ENCODE peak calls at places on chromosomes 12 and 14, in ten cellular contexts. X, B, K, A, F, M, C, J, S and V are unnamed samples.
A peak's percentile ranks its signal among the peaks of the same experiment; 100 is the strongest.

GRCh38 chr12:19620222-19620621 is 180.9 kb downstream of the AEBP2 start:
- DNase-seq in B (no peak), S (no peak), F (no peak), X (no peak), C (no peak), K (no peak), A (no peak), M (no peak), J (no peak), V (no peak)

GRCh38 chr14:92009604-92010003 is 30.3 kb downstream of the TRIP11 start:
- DNase-seq in C (no peak), J (no peak), K (no peak), F (no peak), X (no peak), B (no peak), M (no peak), S (no peak), A (no peak), V (no peak)

GRCh38 chr14:59583755-59584154 is 7.1 kb upstream of the CCDC175 start:
- DNase-seq in C (no peak), F (no peak), X (no peak), A (peak; percentile 89), S (no peak), B (no peak), M (no peak), K (no peak), J (no peak), V (no peak)

GRCh38 chr12:49961993-49962764 is 507 bp downstream of the AQP5 start:
- DNase-seq in S (no peak), A (no peak), M (no peak), J (no peak), K (no peak), B (no peak), X (no peak), C (no peak), F (no peak), V (no peak)

GRCh38 chr12:31499567-31499966 is 91.4 kb downstream of the DENND5B start:
- DNase-seq in K (no peak), A (no peak), S (no peak), F (no peak), X (no peak), J (no peak), B (no peak), M (no peak), C (no peak), V (no peak)

GRCh38 chr12:90058721-90059120 is 350.1 kb upstream of the ATP2B1 start:
- DNase-seq in A (peak; percentile 76), J (no peak), B (no peak), X (no peak), S (no peak), F (peak; percentile 75), M (no peak), C (no peak), K (peak; percentile 5), V (no peak)

GRCh38 chr14:68393178-68393763 is 399.6 kb downstream of the ZFP36L1 start:
- DNase-seq in A (no peak), C (no peak), X (no peak), J (no peak), B (no peak), S (no peak), M (no peak), K (no peak), F (no peak), V (no peak)

GRCh38 chr12:121598672-121599287 is 18.0 kb upstream of the KDM2B start:
- DNase-seq in S (no peak), M (no peak), C (no peak), K (no peak), X (no peak), A (no peak), J (no peak), B (no peak), F (no peak), V (no peak)

GRCh38 chr14:55114720-55115119 is 14.3 kb upstream of the LGALS3 start:
- DNase-seq in K (no peak), S (no peak), J (no peak), M (no peak), C (no peak), A (no peak), B (no peak), X (no peak), F (no peak), V (no peak)

GRCh38 chr14:89040438-89041244 is 216.2 kb downstream of the TTC8 start:
- DNase-seq in X (peak; percentile 59), K (peak; percentile 92), B (peak; percentile 71), J (peak; percentile 82), M (peak; percentile 85), A (peak; percentile 78), S (peak; percentile 63), F (peak; percentile 68), C (peak; percentile 86), V (peak; percentile 92)

GRCh38 chr12:114669501-114670256 is 14.3 kb downstream of the TBX3 start:
- DNase-seq in M (no peak), F (no peak), S (no peak), X (no peak), B (no peak), K (peak; percentile 89), C (no peak), J (no peak), A (no peak), V (peak; percentile 76)

GRCh38 chr14:91228112-91229004 is 16.1 kb downstream of the GPR68 start:
- DNase-seq in S (no peak), J (peak; percentile 53), M (no peak), K (no peak), B (peak; percentile 66), F (no peak), A (no peak), C (no peak), X (peak; percentile 77), V (no peak)

GRCh38 chr12:78229491-78230209 is 399.0 kb downstream of the NAV3 start:
- DNase-seq in F (no peak), S (no peak), B (no peak), M (no peak), X (no peak), J (peak; percentile 45), C (no peak), K (peak; percentile 51), A (peak; percentile 61), V (no peak)

GRCh38 chr14:96625436-96625945 is 123.3 kb downstream of the PAPOLA start:
- DNase-seq in M (no peak), B (no peak), K (no peak), F (no peak), C (no peak), J (no peak), A (no peak), S (no peak), X (no peak), V (peak; percentile 47)

GRCh38 chr12:639566-639965 is 23.7 kb downstream of the NINJ2 start:
- DNase-seq in M (no peak), K (no peak), F (no peak), B (no peak), C (no peak), S (no peak), X (no peak), J (no peak), A (no peak), V (no peak)

GRCh38 chr12:106042091-106042490 is 96.7 kb downstream of the NUAK1 start:
- DNase-seq in F (no peak), A (no peak), S (no peak), X (no peak), C (no peak), J (no peak), B (no peak), K (no peak), M (no peak), V (no peak)

GRCh38 chr12:52568111-52568510 is 5.5 kb downstream of the KRT74 start:
- DNase-seq in K (no peak), M (peak; percentile 29), B (no peak), A (no peak), S (no peak), C (peak; percentile 18), X (no peak), J (no peak), F (no peak), V (no peak)

GRCh38 chr14:68682166-68683103 is 110.4 kb downstream of the ZFP36L1 start:
- DNase-seq in S (peak; percentile 73), X (no peak), K (peak; percentile 71), C (no peak), J (peak; percentile 74), M (no peak), B (no peak), F (peak; percentile 81), A (peak; percentile 61), V (no peak)

GRCh38 chr12:123384318-123384993 is 524 bp downstream of the KMT5A start:
- DNase-seq in X (no peak), C (no peak), J (peak; percentile 58), B (no peak), M (no peak), A (no peak), K (peak; percentile 38), S (peak; percentile 21), F (no peak), V (no peak)

GRCh38 chr14:90676859-90677258 is 139.4 kb downstream of the TTC7B start:
- DNase-seq in M (no peak), B (no peak), C (no peak), F (no peak), J (no peak), X (no peak), A (peak; percentile 23), K (peak; percentile 54), S (no peak), V (no peak)

GRCh38 chr12:131090254-131091210 is 136.8 kb downstream of the ADGRD1 start:
- DNase-seq in C (no peak), S (no peak), K (no peak), F (no peak), M (no peak), X (no peak), B (no peak), A (no peak), J (no peak), V (no peak)

GRCh38 chr12:94207467-94208432 is 59.4 kb downstream of the PLXNC1 start:
- DNase-seq in M (no peak), A (peak; percentile 10), K (no peak), J (no peak), C (no peak), S (peak; percentile 69), X (peak; percentile 8), B (peak; percentile 17), F (no peak), V (no peak)

GRCh38 chr14:21894003-21894897 is 220.6 kb upstream of the OR4E1 start:
- DNase-seq in M (no peak), F (no peak), J (peak; percentile 33), X (peak; percentile 27), K (peak; percentile 12), C (no peak), S (peak; percentile 42), A (no peak), B (peak; percentile 26), V (no peak)

GRCh38 chr12:3222306-3222705 is 145.1 kb downstream of the TSPAN9 start:
- DNase-seq in J (no peak), A (no peak), F (no peak), B (no peak), X (no peak), C (no peak), S (no peak), K (no peak), M (no peak), V (no peak)

GRCh38 chr14:50830932-50831703 is at the start of gene NIN:
- DNase-seq in B (peak; percentile 59), F (no peak), X (peak; percentile 58), K (peak; percentile 92), M (peak; percentile 59), S (peak; percentile 51), J (peak; percentile 82), A (peak; percentile 76), C (peak; percentile 83), V (peak; percentile 81)

GRCh38 chr12:116172224-116172849 is 105.2 kb downstream of the MED13L start:
- DNase-seq in B (no peak), J (no peak), X (no peak), C (no peak), M (no peak), S (no peak), F (no peak), A (no peak), K (no peak), V (no peak)

GRCh38 chr14:97538749-97539388 is 741.7 kb downstream of the VRK1 start:
- DNase-seq in C (no peak), A (no peak), X (no peak), M (peak; percentile 10), S (no peak), B (no peak), J (no peak), F (no peak), K (no peak), V (no peak)

GRCh38 chr12:19482551-19483109 is 43.3 kb downstream of the AEBP2 start:
- DNase-seq in F (no peak), B (peak; percentile 25), S (no peak), J (no peak), K (peak; percentile 25), X (peak; percentile 8), A (no peak), M (no peak), C (no peak), V (no peak)